ENCODE peak calls at places on chromosomes 13 and 19, in five cellular contexts. N is effector memory CD4-positive, alpha-beta T cell; J is skeletal muscle cell; E is astrocyte of the spinal cord; F is gastrocnemius medialis. Y is an unnamed sample.
A peak's percentile ranks its signal among the peaks of the same experiment; 100 is the strongest.

GRCh38 chr13:26342898-26343297 is 89.0 kb downstream of the CDK8 start:
- DNase-seq in N (no peak), J (no peak), E (no peak), F (no peak), Y (no peak)

GRCh38 chr13:61414686-61415664 is 674 bp downstream of the PCDH20 start:
- DNase-seq in N (no peak), J (no peak), E (peak; percentile 43), F (no peak), Y (peak; percentile 76)

GRCh38 chr13:93080587-93080986 is 146.0 kb upstream of the GPC6 start:
- DNase-seq in N (no peak), J (no peak), E (peak; percentile 57), F (no peak), Y (no peak)

GRCh38 chr19:5865772-5866171 is 4.6 kb downstream of the FUT5 start:
- DNase-seq in N (no peak), J (no peak), E (no peak), F (no peak), Y (no peak)

GRCh38 chr13:101626925-101627555 is 174.6 kb downstream of the ITGBL1 start:
- DNase-seq in N (no peak), J (no peak), E (peak; percentile 41), F (no peak), Y (no peak)

GRCh38 chr13:48585456-48585840 is 52.6 kb upstream of the RCBTB2 start:
- DNase-seq in N (no peak), J (peak; percentile 6), E (peak; percentile 69), F (no peak), Y (no peak)

GRCh38 chr19:55251296-55252081 is 7.3 kb downstream of the PPP6R1 start:
- DNase-seq in N (peak; percentile 56), J (peak; percentile 4), E (peak; percentile 14), F (no peak), Y (no peak)

GRCh38 chr13:113548171-113548641 is 36.3 kb upstream of the TFDP1 start:
- DNase-seq in N (no peak), J (no peak), E (peak; percentile 75), F (no peak), Y (no peak)

GRCh38 chr13:100234524-100235136 is 145.7 kb downstream of the PCCA start:
- DNase-seq in N (no peak), J (no peak), E (peak; percentile 47), F (no peak), Y (no peak)

GRCh38 chr13:34883381-34883780 is 58.7 kb upstream of the NBEA start:
- DNase-seq in N (no peak), J (no peak), E (no peak), F (no peak), Y (no peak)

GRCh38 chr13:83153833-83154232 is 728.4 kb downstream of the SLITRK1 start:
- DNase-seq in N (no peak), J (no peak), E (no peak), F (no peak), Y (no peak)
- H3K4me3 ChIP-seq in N (no peak overlapping the region), J (no peak overlapping the region), E (no peak overlapping the region), F (no peak overlapping the region), Y (no peak overlapping the region)

GRCh38 chr13:36217456-36217855 is 3.1 kb upstream of the SOHLH2 start:
- DNase-seq in N (no peak), J (no peak), E (no peak), F (no peak), Y (no peak)
- H3K4me3 ChIP-seq in N (no peak overlapping the region), J (no peak overlapping the region), E (no peak overlapping the region), F (no peak overlapping the region), Y (no peak overlapping the region)

GRCh38 chr19:13024126-13024957 is 29.1 kb downstream of the NFIX start:
- DNase-seq in N (no peak), J (no peak), E (no peak), F (no peak), Y (no peak)

GRCh38 chr19:13024958-13025653 is 29.8 kb downstream of the NFIX start:
- DNase-seq in N (no peak), J (no peak), E (no peak), F (no peak), Y (no peak)

GRCh38 chr19:13026478-13026999 is 31.3 kb downstream of the NFIX start:
- DNase-seq in N (no peak), J (no peak), E (no peak), F (no peak), Y (no peak)

GRCh38 chr19:13027031-13027430 is 31.8 kb downstream of the NFIX start:
- DNase-seq in N (no peak), J (no peak), E (no peak), F (no peak), Y (no peak)

DNA sequence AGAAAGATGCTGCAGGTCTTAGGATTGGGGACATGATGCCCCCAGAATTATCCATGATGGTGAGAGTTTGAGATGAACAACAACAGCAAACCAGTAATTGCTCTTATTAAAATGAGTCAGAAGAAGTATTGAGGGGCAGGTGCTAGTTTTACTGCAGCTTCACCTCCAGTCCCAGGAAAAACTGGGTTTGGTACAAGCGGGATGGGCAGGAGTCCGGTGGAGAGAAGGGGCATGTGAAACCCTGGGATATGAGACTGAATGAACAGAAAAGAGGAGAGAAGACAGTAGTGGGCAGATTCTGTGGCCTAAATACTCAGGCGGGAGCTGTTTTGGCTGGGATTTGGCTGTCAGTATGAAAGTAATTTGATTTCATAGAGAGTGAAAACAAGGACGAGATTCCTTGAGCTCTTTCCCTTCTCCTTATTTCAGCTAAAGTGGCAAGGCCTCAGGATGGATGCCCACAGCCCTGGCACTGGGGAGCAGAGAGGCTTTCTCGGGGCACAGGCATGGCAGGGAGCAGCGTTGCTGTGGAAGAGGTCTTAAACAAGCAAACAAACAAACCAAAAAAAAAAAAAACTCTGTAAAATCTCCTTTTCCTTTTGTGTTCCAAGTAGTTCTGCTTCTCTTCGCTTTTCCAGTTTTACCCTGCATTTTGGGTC is 30.7 kb downstream of the NFIX start:
- DNase-seq in N (no peak), J (no peak), E (no peak), F (no peak), Y (no peak)
- H3K4me3 ChIP-seq in N (no peak overlapping the region), J (peak overlapping the region; percentile 20), E (peak overlapping the region; percentile 51), F (peak overlapping the region; percentile 17), Y (peak overlapping the region; percentile 57)

GRCh38 chr19:45793178-45793564 is 526 bp upstream of the DMWD start:
- DNase-seq in N (no peak), J (no peak), E (no peak), F (no peak), Y (no peak)
- H3K4me3 ChIP-seq in N (peak overlapping the region; percentile 49), J (peak overlapping the region; percentile 26), E (peak overlapping the region; percentile 17), F (peak overlapping the region; percentile 63), Y (no peak overlapping the region)

GRCh38 chr13:39688278-39688677 is 32.8 kb downstream of the COG6 start:
- DNase-seq in N (no peak), J (no peak), E (no peak), F (no peak), Y (no peak)

GRCh38 chr13:39684531-39685137 is 29.2 kb downstream of the COG6 start:
- DNase-seq in N (no peak), J (peak; percentile 12), E (peak; percentile 60), F (no peak), Y (no peak)

GRCh38 chr13:39685652-39686051 is 30.2 kb downstream of the COG6 start:
- DNase-seq in N (no peak), J (no peak), E (no peak), F (no peak), Y (no peak)

GRCh38 chr13:39682310-39682709 is 26.8 kb downstream of the COG6 start:
- DNase-seq in N (no peak), J (no peak), E (no peak), F (no peak), Y (no peak)

GRCh38 chr13:39682788-39683187 is 27.3 kb downstream of the COG6 start:
- DNase-seq in N (no peak), J (no peak), E (no peak), F (no peak), Y (no peak)
- H3K4me3 ChIP-seq in N (no peak overlapping the region), J (no peak overlapping the region), E (no peak overlapping the region), F (no peak overlapping the region), Y (no peak overlapping the region)

GRCh38 chr19:40286235-40286530 is 1.0 kb upstream of the AKT2 start:
- DNase-seq in N (no peak), J (no peak), E (no peak), F (no peak), Y (no peak)
- H3K4me3 ChIP-seq in N (no peak overlapping the region), J (no peak overlapping the region), E (no peak overlapping the region), F (peak overlapping the region; percentile 94), Y (no peak overlapping the region)

GRCh38 chr13:91526543-91527033 is 128.2 kb downstream of the GPC5 start:
- DNase-seq in N (no peak), J (no peak), E (no peak), F (no peak), Y (no peak)
- H3K4me3 ChIP-seq in N (no peak overlapping the region), J (no peak overlapping the region), E (no peak overlapping the region), F (no peak overlapping the region), Y (no peak overlapping the region)

DNA sequence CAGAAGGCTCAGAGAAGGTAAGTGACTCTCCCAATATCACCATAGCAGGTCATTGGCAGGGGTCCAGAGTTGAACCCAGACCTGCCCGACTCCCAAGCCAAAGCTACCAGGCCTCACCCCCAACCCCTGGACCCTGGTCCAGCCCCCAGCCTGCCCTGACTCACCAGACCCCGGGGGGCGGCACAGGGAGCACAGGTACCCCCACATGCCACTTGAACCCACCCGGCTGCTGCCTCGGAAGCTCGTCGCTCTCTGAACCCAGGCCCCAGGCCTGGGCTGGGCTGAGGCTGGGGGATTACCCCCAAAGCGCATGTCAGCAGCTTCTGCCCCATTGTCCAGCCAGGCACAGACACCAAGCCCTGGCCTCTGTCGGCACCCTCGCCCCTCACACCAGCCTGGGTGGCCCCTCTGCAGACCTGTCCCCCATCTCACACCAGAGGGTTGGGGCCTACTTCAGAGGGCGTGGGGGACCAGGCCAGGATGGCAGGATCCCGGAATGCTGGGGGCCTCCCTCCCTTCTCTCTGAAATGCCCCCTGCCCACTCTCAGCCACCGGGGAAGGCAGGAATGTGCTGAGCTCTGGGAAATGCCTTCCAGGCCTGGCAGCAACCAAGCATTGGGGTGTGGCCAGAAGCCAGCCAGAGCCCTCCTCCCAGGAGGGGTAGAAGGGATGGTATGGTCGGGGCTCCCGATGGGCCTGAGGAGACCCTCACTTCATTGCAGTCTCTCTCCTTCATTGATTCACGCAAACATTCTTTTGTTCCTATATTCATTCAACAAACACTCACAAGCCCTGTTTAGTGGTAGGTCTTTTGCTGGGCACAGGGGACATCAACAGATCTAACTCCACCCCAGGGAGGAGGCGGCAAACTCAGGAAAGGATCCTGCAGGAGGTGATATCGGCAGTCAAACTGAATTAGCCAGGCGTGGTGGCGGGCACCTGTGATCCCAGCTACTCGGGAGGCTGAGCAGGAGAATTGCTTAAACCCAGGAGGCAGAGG is 1.7 kb upstream of the PRX start:
- DNase-seq in N (no peak), J (no peak), E (no peak), F (no peak), Y (no peak)
- H3K4me3 ChIP-seq in N (no peak overlapping the region), J (no peak overlapping the region), E (no peak overlapping the region), F (no peak overlapping the region), Y (no peak overlapping the region)

GRCh38 chr19:43437712-43438111 is 23.0 kb downstream of the TEX101 start:
- DNase-seq in N (no peak), J (no peak), E (no peak), F (no peak), Y (no peak)
- H3K4me3 ChIP-seq in N (no peak overlapping the region), J (no peak overlapping the region), E (no peak overlapping the region), F (no peak overlapping the region), Y (no peak overlapping the region)